ENCODE peak calls at places on chromosomes 4 and X, in four cellular contexts. F, K, D and N are unnamed samples.

GRCh38 chr4:17013382-17014006 is 115.0 kb upstream of the LDB2 start:
- DNase-seq in F (no peak), K (no peak), D (no peak), N (no peak)

GRCh38 chr4:164926301-164926700 is 49.3 kb downstream of the APELA start:
- DNase-seq in F (no peak), K (no peak), D (no peak), N (no peak)

GRCh38 chr4:63983224-63983623 is 426.0 kb downstream of the TECRL start:
- DNase-seq in F (no peak), K (no peak), D (no peak), N (no peak)

GRCh38 chrX:7168366-7168765 is 20.4 kb upstream of the PUDP start:
- DNase-seq in F (no peak), K (no peak), D (no peak), N (no peak)

GRCh38 chrX:42515939-42516338 is 262.0 kb downstream of the PPP1R2C start:
- DNase-seq in F (no peak), K (no peak), D (no peak), N (no peak)

GRCh38 chr4:10926025-10926424 is 241.5 kb upstream of the CLNK start:
- DNase-seq in F (no peak), K (no peak), D (no peak), N (no peak)

GRCh38 chr4:87491436-87491835 is 37.7 kb downstream of the SPARCL1 start:
- DNase-seq in F (no peak), K (no peak), D (no peak), N (no peak)

GRCh38 chr4:157204634-157205244 is 15.8 kb upstream of the GRIA2 start:
- DNase-seq in F (peak; percentile 24), K (peak; percentile 39), D (no peak), N (peak; percentile 35)

GRCh38 chrX:119407681-119408080 is 8.5 kb downstream of the SLC25A43 start:
- DNase-seq in F (no peak), K (no peak), D (no peak), N (no peak)

GRCh38 chr4:124854968-124855367 is 142.4 kb upstream of the ANKRD50 start:
- DNase-seq in F (no peak), K (no peak), D (peak; percentile 30), N (no peak)

GRCh38 chr4:79476196-79476595 is 68.2 kb upstream of the GK2 start:
- DNase-seq in F (no peak), K (no peak), D (no peak), N (no peak)

GRCh38 chrX:331145-331771 is 12.7 kb upstream of the GTPBP6 start:
- DNase-seq in F (no peak), K (no peak), D (no peak), N (no peak)

GRCh38 chrX:103360092-103360491 is 3.8 kb downstream of the TCEAL9 start:
- DNase-seq in F (no peak), K (no peak), D (no peak), N (no peak)

GRCh38 chr4:59818656-59819055 is 1381.5 kb upstream of the ADGRL3 start:
- DNase-seq in F (no peak), K (no peak), D (peak; percentile 15), N (peak; percentile 1)

GRCh38 chr4:169024762-169025161 is 14.7 kb upstream of the CBR4 start:
- DNase-seq in F (no peak), K (no peak), D (no peak), N (peak; percentile 21)

GRCh38 chrX:2701600-2701999 is 10.5 kb downstream of the CD99 start:
- DNase-seq in F (no peak), K (no peak), D (peak; percentile 37), N (no peak)

GRCh38 chr4:141425124-141425523 is 204.4 kb downstream of the ZNF330 start:
- DNase-seq in F (no peak), K (no peak), D (no peak), N (no peak)

GRCh38 chr4:10023806-10024205 is 2.5 kb upstream of the SLC2A9 start:
- DNase-seq in F (no peak), K (no peak), D (no peak), N (no peak)

GRCh38 chr4:76535603-76536380 is 100.8 kb downstream of the SHROOM3 start:
- DNase-seq in F (no peak), K (no peak), D (no peak), N (no peak)

GRCh38 chrX:56812515-56813105 is 83.6 kb downstream of the NBDY start:
- DNase-seq in F (no peak), K (no peak), D (peak; percentile 56), N (no peak)

GRCh38 chrX:45824471-45824870 is 623.8 kb upstream of the DIPK2B start:
- DNase-seq in F (peak; percentile 11), K (peak; percentile 11), D (no peak), N (peak; percentile 91)

DNA sequence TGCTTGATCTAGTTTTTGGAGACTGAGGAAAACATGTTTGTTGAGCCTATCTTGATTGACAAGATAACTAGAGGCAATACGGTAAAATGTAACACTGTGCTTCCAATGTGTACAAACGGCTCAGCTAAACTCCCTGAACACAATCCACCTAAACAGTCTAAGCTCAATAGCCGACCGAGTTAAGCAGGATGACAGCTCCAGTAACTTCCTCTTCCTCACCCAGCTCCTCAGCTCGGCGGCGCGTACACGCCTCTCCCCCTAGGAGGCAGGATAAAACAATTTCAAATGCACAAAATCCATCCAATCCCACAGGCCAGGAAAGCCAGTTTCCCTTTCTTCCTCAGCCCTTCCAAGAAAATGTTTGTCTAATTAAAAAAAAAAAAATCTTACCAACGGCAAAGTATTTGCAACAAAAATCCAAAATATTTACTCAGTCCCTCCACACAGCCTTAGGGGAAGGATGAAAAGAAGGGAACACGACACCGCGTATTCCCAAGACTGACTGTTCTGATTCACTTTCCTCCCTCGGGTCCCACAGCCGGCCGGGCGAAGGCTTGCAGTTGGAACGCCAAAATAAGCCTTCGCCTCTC is 996 bp downstream of the CNOT6L start:
- DNase-seq in F (peak; percentile 85), K (peak; percentile 63), D (no peak), N (peak; percentile 72)
- TF ChIP-seq RFX5 in F (no peak), K (no peak), D (no peak), N (no peak)

GRCh38 chr4:74932832-74933561 is at the start of gene PARM1:
- DNase-seq in F (peak; percentile 59), K (peak; percentile 55), D (no peak), N (peak; percentile 72)
- TF ChIP-seq SMC3 in F (no peak), K (peak; percentile 29), D (peak; percentile 86), N (peak; percentile 75)

DNA sequence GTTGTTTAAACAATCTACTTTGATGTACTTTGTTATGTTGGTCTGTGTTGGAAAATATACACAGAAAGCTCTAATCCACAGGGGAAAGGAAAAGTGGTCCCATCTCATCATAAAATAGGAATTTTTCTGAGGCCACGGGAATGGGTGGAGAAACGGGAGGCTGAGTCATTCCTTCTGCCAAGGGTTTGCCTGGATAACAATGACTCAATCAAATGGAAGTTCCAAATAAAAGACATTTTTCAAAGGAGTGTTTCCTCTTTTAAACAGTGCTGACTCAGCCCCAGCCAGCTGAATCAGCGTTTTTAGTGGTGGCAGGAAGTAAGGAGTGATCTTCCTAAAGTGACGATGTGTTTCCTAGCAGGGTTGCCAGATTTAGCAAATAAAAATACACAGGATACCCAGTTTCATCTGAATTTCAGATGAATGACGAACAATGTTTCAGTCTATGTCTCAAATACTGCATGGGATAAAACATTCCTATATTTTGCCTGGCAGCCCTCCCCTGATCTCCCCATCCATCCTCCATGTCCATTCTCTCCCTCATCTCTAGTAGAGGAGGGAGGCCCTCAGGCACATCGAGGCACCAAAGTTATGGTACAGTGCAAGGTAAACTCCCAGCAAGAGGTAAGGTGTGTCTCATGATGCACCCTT is 345.4 kb upstream of the GATB start:
- DNase-seq in F (peak; percentile 38), K (no peak), D (no peak), N (peak; percentile 89)
- TF ChIP-seq ESRRA in F (no peak), K (no peak), D (no peak), N (no peak)

GRCh38 chr4:42282081-42282901 is 115.0 kb upstream of the SHISA3 start:
- DNase-seq in F (peak; percentile 65), K (peak; percentile 62), D (peak; percentile 33), N (peak; percentile 63)
- TF ChIP-seq RFX5 in F (no peak), K (no peak), D (no peak), N (no peak)

DNA sequence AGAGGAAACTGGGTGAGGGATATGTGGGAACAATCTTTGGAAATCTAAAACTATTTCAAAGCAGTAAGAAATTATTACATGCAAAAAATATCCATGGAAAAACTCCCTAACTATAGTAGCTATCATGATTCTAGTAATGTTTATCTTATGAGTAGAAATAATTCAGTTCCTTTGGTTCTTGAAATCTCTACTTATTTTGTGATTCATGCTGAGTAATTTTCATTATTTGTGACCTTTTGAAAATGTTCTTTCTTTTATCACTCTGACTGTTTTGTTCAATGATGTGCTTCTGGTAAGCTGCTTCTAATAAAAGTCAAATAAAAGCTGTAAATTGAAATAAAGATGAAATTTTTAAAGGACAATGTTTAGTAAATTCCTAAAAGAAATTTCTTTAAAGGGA is 40.4 kb upstream of the MAGEB10 start:
- DNase-seq in F (no peak), K (no peak), D (no peak), N (no peak)
- TF ChIP-seq SMC3 in F (no peak), K (no peak), D (no peak), N (no peak)